ENCODE peak calls at places on chromosome 20, in seven cellular contexts. One of them, this sample, is unnamed.

GRCh38 chr20:3631534-3631933 is 31.7 kb downstream of the GFRA4 start:
- DNase-seq in stimulated activated CD4-positive, alpha-beta T cell treated with anti-CD3 and anti-CD28 coated beads, Interleukin-4, amount 100 ng/mL, for 48 hours: no peak
- DNase-seq in HFFc6: no peak
- DNase-seq in kidney tubule cell: no peak
- DNase-seq in neuronal stem cell: no peak
- DNase-seq in hepatic stellate cell: no peak
- DNase-seq in activated effector memory CD4-positive, alpha-beta T cell treated with anti-CD3 and anti-CD28 coated beads, Interleukin-2, amount 50 U/mL, for 16 hours: no peak
- DNase-seq in this sample: no peak

GRCh38 chr20:60255866-60256265 is 297.6 kb downstream of the CDH26 start:
- DNase-seq in activated effector memory CD4-positive, alpha-beta T cell treated with anti-CD3 and anti-CD28 coated beads, Interleukin-2, amount 50 U/mL, for 16 hours: no peak
- DNase-seq in stimulated activated CD4-positive, alpha-beta T cell treated with anti-CD3 and anti-CD28 coated beads, Interleukin-4, amount 100 ng/mL, for 48 hours: no peak
- DNase-seq in HFFc6: peak
- DNase-seq in hepatic stellate cell: no peak
- DNase-seq in kidney tubule cell: peak
- DNase-seq in neuronal stem cell: no peak
- DNase-seq in this sample: peak

GRCh38 chr20:39376788-39377187 is 414.6 kb downstream of the DHX35 start:
- DNase-seq in neuronal stem cell: no peak
- DNase-seq in stimulated activated CD4-positive, alpha-beta T cell treated with anti-CD3 and anti-CD28 coated beads, Interleukin-4, amount 100 ng/mL, for 48 hours: no peak
- DNase-seq in hepatic stellate cell: no peak
- DNase-seq in activated effector memory CD4-positive, alpha-beta T cell treated with anti-CD3 and anti-CD28 coated beads, Interleukin-2, amount 50 U/mL, for 16 hours: no peak
- DNase-seq in HFFc6: no peak
- DNase-seq in kidney tubule cell: no peak
- DNase-seq in this sample: no peak

GRCh38 chr20:36745234-36745926 is 510 bp downstream of the NDRG3 start:
- DNase-seq in kidney tubule cell: no peak
- DNase-seq in HFFc6: no peak
- DNase-seq in activated effector memory CD4-positive, alpha-beta T cell treated with anti-CD3 and anti-CD28 coated beads, Interleukin-2, amount 50 U/mL, for 16 hours: no peak
- DNase-seq in neuronal stem cell: no peak
- DNase-seq in hepatic stellate cell: no peak
- DNase-seq in stimulated activated CD4-positive, alpha-beta T cell treated with anti-CD3 and anti-CD28 coated beads, Interleukin-4, amount 100 ng/mL, for 48 hours: no peak
- DNase-seq in this sample: no peak

GRCh38 chr20:54170963-54171362 is 2.8 kb downstream of the CYP24A1 start:
- DNase-seq in stimulated activated CD4-positive, alpha-beta T cell treated with anti-CD3 and anti-CD28 coated beads, Interleukin-4, amount 100 ng/mL, for 48 hours: no peak
- DNase-seq in activated effector memory CD4-positive, alpha-beta T cell treated with anti-CD3 and anti-CD28 coated beads, Interleukin-2, amount 50 U/mL, for 16 hours: no peak
- DNase-seq in neuronal stem cell: no peak
- DNase-seq in kidney tubule cell: no peak
- DNase-seq in HFFc6: no peak
- DNase-seq in hepatic stellate cell: no peak
- DNase-seq in this sample: no peak

GRCh38 chr20:52152921-52153320 is 38.7 kb downstream of the ZFP64 start:
- DNase-seq in stimulated activated CD4-positive, alpha-beta T cell treated with anti-CD3 and anti-CD28 coated beads, Interleukin-4, amount 100 ng/mL, for 48 hours: no peak
- DNase-seq in kidney tubule cell: no peak
- DNase-seq in HFFc6: no peak
- DNase-seq in neuronal stem cell: no peak
- DNase-seq in hepatic stellate cell: no peak
- DNase-seq in activated effector memory CD4-positive, alpha-beta T cell treated with anti-CD3 and anti-CD28 coated beads, Interleukin-2, amount 50 U/mL, for 16 hours: no peak
- DNase-seq in this sample: no peak

GRCh38 chr20:3767434-3768341 is at the start of gene ADISSP:
- DNase-seq in stimulated activated CD4-positive, alpha-beta T cell treated with anti-CD3 and anti-CD28 coated beads, Interleukin-4, amount 100 ng/mL, for 48 hours: peak
- DNase-seq in kidney tubule cell: peak
- DNase-seq in HFFc6: peak
- DNase-seq in activated effector memory CD4-positive, alpha-beta T cell treated with anti-CD3 and anti-CD28 coated beads, Interleukin-2, amount 50 U/mL, for 16 hours: peak
- DNase-seq in neuronal stem cell: peak
- DNase-seq in hepatic stellate cell: peak
- DNase-seq in this sample: peak

GRCh38 chr20:46027245-46027853 is 1.7 kb upstream of the SLC12A5 start:
- DNase-seq in neuronal stem cell: peak
- DNase-seq in hepatic stellate cell: peak
- DNase-seq in kidney tubule cell: peak
- DNase-seq in stimulated activated CD4-positive, alpha-beta T cell treated with anti-CD3 and anti-CD28 coated beads, Interleukin-4, amount 100 ng/mL, for 48 hours: no peak
- DNase-seq in activated effector memory CD4-positive, alpha-beta T cell treated with anti-CD3 and anti-CD28 coated beads, Interleukin-2, amount 50 U/mL, for 16 hours: no peak
- DNase-seq in HFFc6: peak
- DNase-seq in this sample: no peak

GRCh38 chr20:32227744-32228688 is 20.3 kb downstream of the POFUT1 start:
- DNase-seq in neuronal stem cell: no peak
- DNase-seq in kidney tubule cell: no peak
- DNase-seq in stimulated activated CD4-positive, alpha-beta T cell treated with anti-CD3 and anti-CD28 coated beads, Interleukin-4, amount 100 ng/mL, for 48 hours: no peak
- DNase-seq in hepatic stellate cell: no peak
- DNase-seq in HFFc6: no peak
- DNase-seq in activated effector memory CD4-positive, alpha-beta T cell treated with anti-CD3 and anti-CD28 coated beads, Interleukin-2, amount 50 U/mL, for 16 hours: no peak
- DNase-seq in this sample: no peak

GRCh38 chr20:63167918-63168520 is 47.9 kb downstream of the YTHDF1 start:
- DNase-seq in neuronal stem cell: no peak
- DNase-seq in hepatic stellate cell: no peak
- DNase-seq in activated effector memory CD4-positive, alpha-beta T cell treated with anti-CD3 and anti-CD28 coated beads, Interleukin-2, amount 50 U/mL, for 16 hours: no peak
- DNase-seq in HFFc6: no peak
- DNase-seq in kidney tubule cell: no peak
- DNase-seq in stimulated activated CD4-positive, alpha-beta T cell treated with anti-CD3 and anti-CD28 coated beads, Interleukin-4, amount 100 ng/mL, for 48 hours: no peak
- DNase-seq in this sample: no peak

GRCh38 chr20:14477125-14477524 is 139.7 kb upstream of the FLRT3 start:
- DNase-seq in stimulated activated CD4-positive, alpha-beta T cell treated with anti-CD3 and anti-CD28 coated beads, Interleukin-4, amount 100 ng/mL, for 48 hours: no peak
- DNase-seq in neuronal stem cell: no peak
- DNase-seq in activated effector memory CD4-positive, alpha-beta T cell treated with anti-CD3 and anti-CD28 coated beads, Interleukin-2, amount 50 U/mL, for 16 hours: no peak
- DNase-seq in HFFc6: no peak
- DNase-seq in hepatic stellate cell: peak
- DNase-seq in kidney tubule cell: peak
- DNase-seq in this sample: peak

GRCh38 chr20:48791666-48792071 is 36.1 kb downstream of the PREX1 start:
- DNase-seq in neuronal stem cell: no peak
- DNase-seq in HFFc6: peak
- DNase-seq in kidney tubule cell: no peak
- DNase-seq in activated effector memory CD4-positive, alpha-beta T cell treated with anti-CD3 and anti-CD28 coated beads, Interleukin-2, amount 50 U/mL, for 16 hours: no peak
- DNase-seq in hepatic stellate cell: peak
- DNase-seq in stimulated activated CD4-positive, alpha-beta T cell treated with anti-CD3 and anti-CD28 coated beads, Interleukin-4, amount 100 ng/mL, for 48 hours: no peak
- DNase-seq in this sample: no peak

GRCh38 chr20:32333988-32334885 is 23.9 kb upstream of the ASXL1 start:
- DNase-seq in stimulated activated CD4-positive, alpha-beta T cell treated with anti-CD3 and anti-CD28 coated beads, Interleukin-4, amount 100 ng/mL, for 48 hours: peak
- DNase-seq in hepatic stellate cell: no peak
- DNase-seq in neuronal stem cell: no peak
- DNase-seq in kidney tubule cell: peak
- DNase-seq in HFFc6: no peak
- DNase-seq in activated effector memory CD4-positive, alpha-beta T cell treated with anti-CD3 and anti-CD28 coated beads, Interleukin-2, amount 50 U/mL, for 16 hours: peak
- DNase-seq in this sample: no peak

GRCh38 chr20:58084966-58085365 is 143.5 kb downstream of the ANKRD60 start:
- DNase-seq in activated effector memory CD4-positive, alpha-beta T cell treated with anti-CD3 and anti-CD28 coated beads, Interleukin-2, amount 50 U/mL, for 16 hours: no peak
- DNase-seq in HFFc6: no peak
- DNase-seq in kidney tubule cell: peak
- DNase-seq in neuronal stem cell: no peak
- DNase-seq in stimulated activated CD4-positive, alpha-beta T cell treated with anti-CD3 and anti-CD28 coated beads, Interleukin-4, amount 100 ng/mL, for 48 hours: no peak
- DNase-seq in hepatic stellate cell: no peak
- DNase-seq in this sample: peak

GRCh38 chr20:62922451-62922921 is 3.8 kb downstream of the DIDO1 start:
- DNase-seq in stimulated activated CD4-positive, alpha-beta T cell treated with anti-CD3 and anti-CD28 coated beads, Interleukin-4, amount 100 ng/mL, for 48 hours: peak
- DNase-seq in kidney tubule cell: no peak
- DNase-seq in neuronal stem cell: no peak
- DNase-seq in hepatic stellate cell: no peak
- DNase-seq in HFFc6: no peak
- DNase-seq in activated effector memory CD4-positive, alpha-beta T cell treated with anti-CD3 and anti-CD28 coated beads, Interleukin-2, amount 50 U/mL, for 16 hours: peak
- DNase-seq in this sample: no peak

GRCh38 chr20:34875657-34876160 is 703 bp upstream of the ACSS2 start:
- DNase-seq in HFFc6: no peak
- DNase-seq in hepatic stellate cell: no peak
- DNase-seq in neuronal stem cell: no peak
- DNase-seq in stimulated activated CD4-positive, alpha-beta T cell treated with anti-CD3 and anti-CD28 coated beads, Interleukin-4, amount 100 ng/mL, for 48 hours: no peak
- DNase-seq in kidney tubule cell: no peak
- DNase-seq in activated effector memory CD4-positive, alpha-beta T cell treated with anti-CD3 and anti-CD28 coated beads, Interleukin-2, amount 50 U/mL, for 16 hours: no peak
- DNase-seq in this sample: no peak

GRCh38 chr20:46960536-46960935 is 65.9 kb downstream of the EYA2 start:
- DNase-seq in activated effector memory CD4-positive, alpha-beta T cell treated with anti-CD3 and anti-CD28 coated beads, Interleukin-2, amount 50 U/mL, for 16 hours: no peak
- DNase-seq in kidney tubule cell: no peak
- DNase-seq in neuronal stem cell: no peak
- DNase-seq in stimulated activated CD4-positive, alpha-beta T cell treated with anti-CD3 and anti-CD28 coated beads, Interleukin-4, amount 100 ng/mL, for 48 hours: no peak
- DNase-seq in HFFc6: no peak
- DNase-seq in hepatic stellate cell: no peak
- DNase-seq in this sample: no peak